ENCODE peak calls at places on chromosomes 11 and 22, in seven cellular contexts. One of them, this sample, is unnamed.
A peak's percentile ranks its signal among the peaks of the same experiment; 100 is the strongest.

GRCh38 chr22:35538801-35539321 is 1.8 kb upstream of the RASD2 start:
- DNase-seq in mesenchymal stem cell: peak; percentile 37
- DNase-seq in neuronal stem cell: no peak
- DNase-seq in trophoblast cell: peak; percentile 38
- DNase-seq in H1: peak; percentile 87
- DNase-seq in H9: peak; percentile 71
- DNase-seq in IMR-90: no peak
- DNase-seq in this sample: peak; percentile 66

GRCh38 chr11:60265373-60266214 is 14.9 kb upstream of the MS4A4A start:
- DNase-seq in neuronal stem cell: peak; percentile 54
- DNase-seq in H9: no peak
- DNase-seq in IMR-90: peak; percentile 7
- DNase-seq in trophoblast cell: peak; percentile 41
- DNase-seq in H1: no peak
- DNase-seq in mesenchymal stem cell: peak; percentile 50
- DNase-seq in this sample: peak; percentile 62

GRCh38 chr11:117984471-117984870 is 1.7 kb upstream of the IL10RA start:
- DNase-seq in mesenchymal stem cell: peak; percentile 44
- DNase-seq in neuronal stem cell: no peak
- DNase-seq in H1: no peak
- DNase-seq in trophoblast cell: no peak
- DNase-seq in H9: no peak
- DNase-seq in IMR-90: no peak
- DNase-seq in this sample: no peak

GRCh38 chr22:29205260-29205597 is 467 bp upstream of the EMID1 start:
- DNase-seq in H9: no peak
- DNase-seq in trophoblast cell: no peak
- DNase-seq in mesenchymal stem cell: no peak
- DNase-seq in neuronal stem cell: no peak
- DNase-seq in H1: no peak
- DNase-seq in IMR-90: no peak
- DNase-seq in this sample: no peak

GRCh38 chr22:37337204-37337943 is 55.1 kb downstream of the CYTH4 start:
- DNase-seq in H1: no peak
- DNase-seq in H9: no peak
- DNase-seq in IMR-90: peak; percentile 55
- DNase-seq in neuronal stem cell: no peak
- DNase-seq in trophoblast cell: no peak
- DNase-seq in mesenchymal stem cell: peak; percentile 57
- DNase-seq in this sample: no peak

GRCh38 chr11:61972112-61972795 is 4.8 kb upstream of the FTH1 start:
- DNase-seq in H9: no peak
- DNase-seq in trophoblast cell: no peak
- DNase-seq in mesenchymal stem cell: no peak
- DNase-seq in H1: no peak
- DNase-seq in neuronal stem cell: no peak
- DNase-seq in IMR-90: no peak
- DNase-seq in this sample: no peak

GRCh38 chr11:121321614-121322243 is 29.2 kb downstream of the SC5D start:
- DNase-seq in mesenchymal stem cell: peak; percentile 7
- DNase-seq in IMR-90: peak; percentile 1
- DNase-seq in H9: peak; percentile 67
- DNase-seq in H1: no peak
- DNase-seq in neuronal stem cell: peak; percentile 12
- DNase-seq in trophoblast cell: no peak
- DNase-seq in this sample: peak; percentile 79

GRCh38 chr11:118051136-118051610 is 25.7 kb upstream of the TMPRSS4 start:
- DNase-seq in mesenchymal stem cell: no peak
- DNase-seq in H9: no peak
- DNase-seq in trophoblast cell: no peak
- DNase-seq in H1: no peak
- DNase-seq in neuronal stem cell: no peak
- DNase-seq in IMR-90: no peak
- DNase-seq in this sample: no peak

GRCh38 chr22:17264321-17265052 is 45.3 kb upstream of the ADA2 start:
- DNase-seq in IMR-90: peak; percentile 30
- DNase-seq in neuronal stem cell: no peak
- DNase-seq in trophoblast cell: no peak
- DNase-seq in H9: peak; percentile 78
- DNase-seq in mesenchymal stem cell: peak; percentile 40
- DNase-seq in H1: peak; percentile 72
- DNase-seq in this sample: peak; percentile 96

GRCh38 chr11:8503872-8504491 is 90.0 kb downstream of the STK33 start:
- DNase-seq in IMR-90: no peak
- DNase-seq in H1: no peak
- DNase-seq in H9: no peak
- DNase-seq in neuronal stem cell: no peak
- DNase-seq in trophoblast cell: no peak
- DNase-seq in mesenchymal stem cell: no peak
- DNase-seq in this sample: no peak

GRCh38 chr22:30837531-30837930 is 131.0 kb downstream of the MORC2 start:
- DNase-seq in mesenchymal stem cell: no peak
- DNase-seq in trophoblast cell: no peak
- DNase-seq in H9: no peak
- DNase-seq in IMR-90: no peak
- DNase-seq in H1: no peak
- DNase-seq in neuronal stem cell: no peak
- DNase-seq in this sample: no peak

GRCh38 chr11:10818594-10818993 is 9.9 kb upstream of the EIF4G2 start:
- DNase-seq in H1: no peak
- DNase-seq in H9: no peak
- DNase-seq in IMR-90: peak; percentile 95
- DNase-seq in trophoblast cell: no peak
- DNase-seq in neuronal stem cell: no peak
- DNase-seq in mesenchymal stem cell: peak; percentile 87
- DNase-seq in this sample: no peak

GRCh38 chr22:50342651-50343540 is at the start of gene PPP6R2:
- DNase-seq in neuronal stem cell: peak; percentile 79
- DNase-seq in H9: peak; percentile 78
- DNase-seq in IMR-90: peak; percentile 35
- DNase-seq in mesenchymal stem cell: peak; percentile 79
- DNase-seq in H1: peak; percentile 96
- DNase-seq in trophoblast cell: peak; percentile 95
- DNase-seq in this sample: peak; percentile 79

GRCh38 chr11:79082280-79082679 is 358.6 kb downstream of the TENM4 start:
- DNase-seq in neuronal stem cell: no peak
- DNase-seq in H1: no peak
- DNase-seq in mesenchymal stem cell: no peak
- DNase-seq in trophoblast cell: no peak
- DNase-seq in H9: no peak
- DNase-seq in IMR-90: no peak
- DNase-seq in this sample: no peak

GRCh38 chr11:79084382-79084781 is 356.4 kb downstream of the TENM4 start:
- DNase-seq in H9: no peak
- DNase-seq in mesenchymal stem cell: no peak
- DNase-seq in neuronal stem cell: no peak
- DNase-seq in IMR-90: no peak
- DNase-seq in trophoblast cell: no peak
- DNase-seq in H1: no peak
- DNase-seq in this sample: no peak

GRCh38 chr11:79081441-79082124 is 359.2 kb downstream of the TENM4 start:
- DNase-seq in trophoblast cell: no peak
- DNase-seq in IMR-90: peak; percentile 76
- DNase-seq in mesenchymal stem cell: peak; percentile 34
- DNase-seq in neuronal stem cell: no peak
- DNase-seq in H9: no peak
- DNase-seq in H1: no peak
- DNase-seq in this sample: no peak

GRCh38 chr11:79083346-79083745 is 357.5 kb downstream of the TENM4 start:
- DNase-seq in H1: no peak
- DNase-seq in IMR-90: peak; percentile 26
- DNase-seq in H9: no peak
- DNase-seq in neuronal stem cell: no peak
- DNase-seq in mesenchymal stem cell: no peak
- DNase-seq in trophoblast cell: no peak
- DNase-seq in this sample: no peak

GRCh38 chr11:79082920-79083319 is 357.9 kb downstream of the TENM4 start:
- DNase-seq in trophoblast cell: no peak
- DNase-seq in neuronal stem cell: peak; percentile 69
- DNase-seq in IMR-90: no peak
- DNase-seq in H1: no peak
- DNase-seq in H9: no peak
- DNase-seq in mesenchymal stem cell: no peak
- DNase-seq in this sample: no peak
- H4K8ac ChIP-seq in trophoblast cell: peak overlapping the region; percentile 25
- H4K8ac ChIP-seq in neuronal stem cell: no peak overlapping the region
- H4K8ac ChIP-seq in IMR-90: no peak overlapping the region
- H4K8ac ChIP-seq in H1: no peak overlapping the region
- H4K8ac ChIP-seq in H9: no peak overlapping the region
- H4K8ac ChIP-seq in mesenchymal stem cell: no peak overlapping the region
- H4K8ac ChIP-seq in this sample: no peak overlapping the region

GRCh38 chr22:20503816-20504215 is 3.6 kb upstream of the MED15 start:
- DNase-seq in H9: no peak
- DNase-seq in trophoblast cell: peak; percentile 45
- DNase-seq in mesenchymal stem cell: no peak
- DNase-seq in neuronal stem cell: no peak
- DNase-seq in IMR-90: no peak
- DNase-seq in H1: no peak
- DNase-seq in this sample: no peak

GRCh38 chr22:20495861-20496681 is 476 bp upstream of the KLHL22 start:
- DNase-seq in mesenchymal stem cell: peak; percentile 93
- DNase-seq in H1: peak; percentile 93
- DNase-seq in H9: peak; percentile 88
- DNase-seq in IMR-90: peak; percentile 87
- DNase-seq in neuronal stem cell: peak; percentile 89
- DNase-seq in trophoblast cell: peak; percentile 91
- DNase-seq in this sample: peak; percentile 95

GRCh38 chr22:20497426-20497825 is 1.8 kb upstream of the KLHL22 start:
- DNase-seq in H9: no peak
- DNase-seq in H1: no peak
- DNase-seq in neuronal stem cell: no peak
- DNase-seq in IMR-90: no peak
- DNase-seq in mesenchymal stem cell: no peak
- DNase-seq in trophoblast cell: no peak
- DNase-seq in this sample: no peak

GRCh38 chr22:20498913-20499312 is 3.3 kb upstream of the KLHL22 start:
- DNase-seq in trophoblast cell: no peak
- DNase-seq in IMR-90: no peak
- DNase-seq in H1: no peak
- DNase-seq in mesenchymal stem cell: no peak
- DNase-seq in neuronal stem cell: no peak
- DNase-seq in H9: no peak
- DNase-seq in this sample: no peak

DNA sequence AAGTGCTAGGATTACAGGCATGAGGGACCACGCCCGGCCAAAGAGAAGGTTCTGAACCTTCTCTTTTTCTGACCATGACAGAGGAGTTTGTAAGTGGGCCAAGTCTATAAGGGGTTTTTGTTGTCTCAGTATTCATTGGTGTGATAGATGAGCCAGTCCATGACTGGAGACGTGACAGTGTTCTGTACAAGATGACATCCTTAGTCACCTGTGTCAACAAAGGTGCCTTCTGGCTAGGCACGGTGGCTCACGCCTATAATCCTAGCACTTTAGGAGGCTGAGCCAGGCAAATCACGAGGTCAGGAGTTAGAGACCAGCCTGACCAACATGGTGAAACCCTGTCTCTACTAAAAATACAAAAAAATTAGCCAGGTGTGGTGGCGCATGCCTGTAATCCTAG is 4.2 kb upstream of the KLHL22 start:
- DNase-seq in H9: no peak
- DNase-seq in mesenchymal stem cell: no peak
- DNase-seq in IMR-90: no peak
- DNase-seq in trophoblast cell: no peak
- DNase-seq in H1: no peak
- DNase-seq in neuronal stem cell: no peak
- DNase-seq in this sample: no peak
- H4K8ac ChIP-seq in H9: no peak overlapping the region
- H4K8ac ChIP-seq in mesenchymal stem cell: no peak overlapping the region
- H4K8ac ChIP-seq in IMR-90: no peak overlapping the region
- H4K8ac ChIP-seq in trophoblast cell: no peak overlapping the region
- H4K8ac ChIP-seq in H1: no peak overlapping the region
- H4K8ac ChIP-seq in neuronal stem cell: no peak overlapping the region
- H4K8ac ChIP-seq in this sample: no peak overlapping the region

DNA sequence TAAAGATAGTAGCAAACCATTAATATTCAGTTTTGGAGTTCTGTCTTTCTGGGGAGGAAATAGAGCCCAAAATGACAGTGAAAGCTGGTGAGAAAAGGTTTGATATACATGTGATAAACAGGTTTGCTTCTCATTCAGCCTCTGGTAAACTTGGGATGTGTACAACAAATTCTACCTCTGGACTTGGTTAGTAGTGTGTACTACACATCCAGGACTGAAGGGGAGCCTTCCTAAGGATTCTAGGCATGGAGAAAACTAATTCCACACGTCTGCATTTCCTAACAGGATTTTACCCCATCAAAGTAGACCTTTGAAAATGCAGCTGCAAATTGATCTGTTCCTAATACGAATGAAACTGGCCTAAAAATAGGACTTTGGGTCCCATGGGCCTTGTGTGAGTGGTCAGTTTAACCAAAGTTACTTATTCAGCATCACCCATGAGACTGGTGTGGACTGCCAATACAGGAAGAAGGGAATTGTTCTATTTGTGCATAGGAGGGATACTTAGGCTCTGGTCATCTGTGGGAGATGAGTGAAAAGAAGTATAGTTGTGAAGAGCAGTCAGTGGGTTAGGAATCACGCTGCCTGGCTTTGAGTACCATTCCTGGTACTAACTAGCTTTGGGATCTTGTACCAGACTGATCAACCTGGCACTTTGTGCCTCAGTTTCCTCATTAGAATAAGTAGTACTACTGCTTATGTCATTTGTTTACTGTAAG is 74.2 kb downstream of the YAP1 start:
- DNase-seq in H1: no peak
- DNase-seq in IMR-90: no peak
- DNase-seq in H9: no peak
- DNase-seq in neuronal stem cell: no peak
- DNase-seq in trophoblast cell: no peak
- DNase-seq in mesenchymal stem cell: no peak
- DNase-seq in this sample: no peak
- H4K8ac ChIP-seq in H1: no peak overlapping the region
- H4K8ac ChIP-seq in IMR-90: peak overlapping the region; percentile 10
- H4K8ac ChIP-seq in H9: no peak overlapping the region
- H4K8ac ChIP-seq in neuronal stem cell: no peak overlapping the region
- H4K8ac ChIP-seq in trophoblast cell: no peak overlapping the region
- H4K8ac ChIP-seq in mesenchymal stem cell: no peak overlapping the region
- H4K8ac ChIP-seq in this sample: no peak overlapping the region

GRCh38 chr11:134034496-134035381 is 34.1 kb upstream of the JAM3 start:
- DNase-seq in trophoblast cell: no peak
- DNase-seq in neuronal stem cell: no peak
- DNase-seq in IMR-90: no peak
- DNase-seq in H1: no peak
- DNase-seq in H9: no peak
- DNase-seq in mesenchymal stem cell: no peak
- DNase-seq in this sample: no peak

GRCh38 chr11:134038897-134039470 is 29.9 kb upstream of the JAM3 start:
- DNase-seq in trophoblast cell: no peak
- DNase-seq in mesenchymal stem cell: peak; percentile 83
- DNase-seq in H1: no peak
- DNase-seq in H9: no peak
- DNase-seq in neuronal stem cell: no peak
- DNase-seq in IMR-90: peak; percentile 21
- DNase-seq in this sample: no peak

GRCh38 chr11:134037093-134037908 is 31.6 kb upstream of the JAM3 start:
- DNase-seq in neuronal stem cell: no peak
- DNase-seq in H1: peak; percentile 83
- DNase-seq in IMR-90: peak; percentile 59
- DNase-seq in H9: peak; percentile 79
- DNase-seq in mesenchymal stem cell: peak; percentile 84
- DNase-seq in trophoblast cell: peak; percentile 25
- DNase-seq in this sample: peak; percentile 88

GRCh38 chr11:134033696-134034491 is 35.0 kb upstream of the JAM3 start:
- DNase-seq in trophoblast cell: peak; percentile 46
- DNase-seq in mesenchymal stem cell: peak; percentile 91
- DNase-seq in H9: peak; percentile 95
- DNase-seq in H1: peak; percentile 78
- DNase-seq in neuronal stem cell: peak; percentile 72
- DNase-seq in IMR-90: peak; percentile 85
- DNase-seq in this sample: peak; percentile 98

GRCh38 chr11:134036484-134037092 is 32.3 kb upstream of the JAM3 start:
- DNase-seq in H1: no peak
- DNase-seq in trophoblast cell: no peak
- DNase-seq in mesenchymal stem cell: peak; percentile 28
- DNase-seq in neuronal stem cell: no peak
- DNase-seq in IMR-90: no peak
- DNase-seq in H9: peak; percentile 62
- DNase-seq in this sample: peak; percentile 84
- H4K8ac ChIP-seq in H1: no peak overlapping the region
- H4K8ac ChIP-seq in trophoblast cell: peak overlapping the region; percentile 16
- H4K8ac ChIP-seq in mesenchymal stem cell: peak overlapping the region; percentile 77
- H4K8ac ChIP-seq in neuronal stem cell: no peak overlapping the region
- H4K8ac ChIP-seq in IMR-90: peak overlapping the region; percentile 64
- H4K8ac ChIP-seq in H9: no peak overlapping the region
- H4K8ac ChIP-seq in this sample: peak overlapping the region; percentile 65